ENCODE peak calls at places on chromosomes 13 and 19, in eight cellular contexts. J is H1, W is HCT116, V is HepG2, X is K562, N is GM23338, O is GM12878, E is endothelial cell of umbilical vein. U is an unnamed sample.

GRCh38 chr19:45816236-45817009 is 1.3 kb upstream of the RSPH6A start:
- DNase-seq in W (no peak), E (no peak), V (no peak), J (no peak), N (peak), O (no peak), X (no peak), U (no peak)

GRCh38 chr13:112806761-112807652 is 117.2 kb downstream of the ATP11A start:
- DNase-seq in V (no peak), E (no peak), X (no peak), J (no peak), O (no peak), W (no peak), N (no peak), U (no peak)

GRCh38 chr13:109862627-109863026 is 76.2 kb upstream of the IRS2 start:
- DNase-seq in J (no peak), N (no peak), X (no peak), W (peak), E (no peak), O (no peak), V (no peak), U (no peak)

GRCh38 chr13:104436555-104436954 is 1370.3 kb upstream of the SLC10A2 start:
- DNase-seq in O (no peak), N (no peak), W (no peak), V (no peak), E (no peak), J (no peak), X (no peak), U (no peak)

GRCh38 chr19:37513397-37513796 is 6.7 kb downstream of the ZNF793 start:
- DNase-seq in W (no peak), V (no peak), E (no peak), N (no peak), O (no peak), X (no peak), J (no peak), U (no peak)

GRCh38 chr19:1673645-1674292 is 21.4 kb upstream of the TCF3 start:
- DNase-seq in E (no peak), N (no peak), V (no peak), W (no peak), X (no peak), O (no peak), J (no peak), U (no peak)

GRCh38 chr19:45492627-45493470 is 4.0 kb downstream of the RTN2 start:
- DNase-seq in X (peak), J (no peak), V (peak), O (no peak), E (peak), W (peak), N (peak), U (no peak)

GRCh38 chr19:39996218-39996810 is 546 bp upstream of the ZNF546 start:
- DNase-seq in E (no peak), N (no peak), V (peak), J (no peak), O (peak), W (peak), X (peak), U (peak)

GRCh38 chr19:52923782-52924593 is 760 bp upstream of the ZNF888 start:
- DNase-seq in N (peak), X (peak), W (no peak), J (no peak), V (peak), O (no peak), E (peak), U (no peak)

GRCh38 chr19:29690842-29691241 is 24.2 kb downstream of the C19orf12 start:
- DNase-seq in E (peak), W (peak), X (peak), O (no peak), V (peak), J (no peak), N (peak), U (no peak)

GRCh38 chr13:46012404-46012803 is 40.1 kb downstream of the ZC3H13 start:
- DNase-seq in X (no peak), N (no peak), E (no peak), O (no peak), V (no peak), J (no peak), W (no peak), U (no peak)

GRCh38 chr13:105936816-105937215 is 598.6 kb downstream of the EFNB2 start:
- DNase-seq in N (no peak), J (no peak), O (no peak), W (no peak), V (no peak), E (no peak), X (no peak), U (no peak)

GRCh38 chr19:3580156-3580955 is 4.9 kb upstream of the GIPC3 start:
- DNase-seq in E (peak), N (no peak), W (no peak), O (no peak), V (peak), J (no peak), X (peak), U (no peak)

GRCh38 chr13:91946498-91947070 is 548.2 kb downstream of the GPC5 start:
- DNase-seq in J (no peak), W (no peak), O (no peak), X (peak), E (peak), N (peak), V (peak), U (no peak)

GRCh38 chr13:114053026-114053425 is 79.2 kb upstream of the C13orf46 start:
- DNase-seq in E (no peak), N (no peak), V (no peak), O (no peak), X (no peak), J (no peak), W (no peak), U (no peak)

GRCh38 chr13:44649118-44649455 is 73.0 kb upstream of the TSC22D1 start:
- DNase-seq in V (no peak), O (no peak), N (peak), W (no peak), X (no peak), J (peak), E (no peak), U (no peak)

GRCh38 chr19:46761418-46761831 is 15.2 kb upstream of the STRN4 start:
- DNase-seq in E (no peak), O (no peak), X (no peak), V (peak), W (no peak), N (no peak), J (no peak), U (no peak)

DNA sequence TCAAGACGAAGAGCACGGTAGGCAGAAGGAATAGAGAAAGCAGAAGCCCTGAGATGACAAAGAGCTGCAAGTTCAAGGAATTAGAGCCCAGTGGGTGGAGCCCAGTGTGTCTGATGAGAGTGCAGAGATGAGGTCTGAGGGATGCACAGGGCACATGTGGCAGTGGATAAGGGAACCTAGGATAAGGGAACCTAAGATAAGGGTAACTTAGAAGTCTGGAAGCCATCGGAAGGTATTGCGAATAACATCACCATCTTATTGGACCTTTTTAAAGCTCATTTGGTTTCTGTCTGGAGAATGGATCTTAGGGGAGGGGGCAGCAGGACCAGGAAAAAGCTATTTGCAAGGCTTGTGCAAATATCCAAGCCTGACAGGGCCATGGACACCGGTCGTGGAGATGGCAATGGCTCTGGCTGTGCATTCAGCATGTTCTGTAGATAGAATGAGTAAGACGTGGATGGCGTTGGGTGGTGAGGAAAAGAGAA is 1.3 kb downstream of the FPR3 start:
- DNase-seq in J (no peak), X (peak), V (no peak), E (no peak), W (no peak), N (no peak), O (no peak), U (no peak)
- TF ChIP-seq POLR2AphosphoS5 in J (no peak), X (peak), V (no peak), E (no peak), W (no peak), N (no peak), O (no peak), U (no peak)

DNA sequence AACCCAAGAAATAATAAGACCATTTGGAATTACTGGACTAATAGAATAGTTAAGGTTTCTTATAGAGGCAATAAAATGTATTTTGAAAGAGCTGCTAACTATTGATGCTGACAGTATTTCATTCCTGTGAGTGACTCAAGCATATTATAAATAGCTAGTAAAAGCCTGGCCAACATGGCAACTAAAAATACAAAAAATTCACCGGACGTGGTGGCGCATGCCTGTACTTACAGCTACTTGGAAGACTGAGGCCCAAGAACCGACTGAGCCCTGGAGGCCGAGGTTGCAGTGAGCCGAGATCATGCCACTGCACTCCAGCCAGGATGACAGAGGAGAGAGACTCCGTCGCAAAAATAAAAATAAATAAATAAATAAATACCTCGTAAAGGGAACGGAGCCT is 5.4 kb upstream of the ICAM3 start:
- DNase-seq in O (no peak), E (no peak), J (no peak), W (no peak), X (no peak), N (no peak), V (no peak), U (no peak)
- TF ChIP-seq EZH2 in O (no peak), E (no peak), J (no peak), W (no peak), X (no peak), N (no peak), V (no peak), U (no peak)

GRCh38 chr13:48403151-48403631 is 9.7 kb downstream of the LPAR6 start:
- DNase-seq in O (peak), N (no peak), J (no peak), V (no peak), X (no peak), E (no peak), W (no peak), U (no peak)
- TF ChIP-seq POLR2AphosphoS5 in O (no peak), N (no peak), J (no peak), V (no peak), X (no peak), E (no peak), W (no peak), U (no peak)

GRCh38 chr19:55441319-55441691 is 1.8 kb downstream of the SHISA7 start:
- DNase-seq in O (no peak), J (no peak), V (no peak), W (no peak), E (no peak), X (no peak), N (peak), U (no peak)
- TF ChIP-seq EZH2 in O (no peak), J (no peak), V (no peak), W (no peak), E (no peak), X (no peak), N (no peak), U (no peak)